ENCODE peak calls at places on chromosomes 2 and 18, in ten cellular contexts. B is neural crest cell; R is HT-29; M is tibial artery; Y is glutamatergic neuron; N is NCI-H1092 treated with DMSO at 0.1 percent for 48 hours; L is activated CD4-positive, alpha-beta T cell treated with anti-CD3 and anti-CD28 coated beads, Interleukin-2, amount 10 ng/mL, durations not matched to agents 7 days and 5 days; O is left ventricle myocardium inferior; S is MV-4-11; G is HTR-8/SVneo. C is an unnamed sample.

GRCh38 chr2:43293744-43294695 is 67.6 kb upstream of the ZFP36L2 start:
- DNase-seq in B (no peak), Y (no peak), N (no peak), R (peak; percentile 85), G (peak; percentile 92), L (peak; percentile 49), S (peak; percentile 98), M (peak; percentile 71), O (no peak), C (no peak)

GRCh38 chr2:209511637-209512036 is 87.8 kb downstream of the MAP2 start:
- DNase-seq in G (no peak), L (no peak), R (no peak), O (no peak), S (no peak), B (no peak), N (no peak), M (no peak), Y (no peak), C (no peak)

GRCh38 chr2:203706403-203706802 is at the start of gene CD28:
- DNase-seq in S (peak; percentile 85), M (peak; percentile 34), R (no peak), G (no peak), Y (no peak), B (no peak), L (peak; percentile 95), N (no peak), O (no peak), C (no peak)

GRCh38 chr2:169344736-169345506 is 17.4 kb downstream of the LRP2 start:
- DNase-seq in O (no peak), R (no peak), M (no peak), Y (no peak), L (no peak), B (no peak), G (no peak), N (no peak), S (no peak), C (no peak)

GRCh38 chr2:84879595-84880394 is 1.1 kb downstream of the TRABD2A start:
- DNase-seq in G (no peak), B (no peak), S (peak; percentile 63), M (no peak), Y (peak; percentile 39), N (no peak), R (no peak), L (peak; percentile 47), O (no peak), C (no peak)

GRCh38 chr2:162037028-162037795 is 36.8 kb downstream of the DPP4 start:
- DNase-seq in L (no peak), R (no peak), Y (no peak), N (no peak), S (no peak), B (no peak), O (no peak), M (no peak), G (no peak), C (no peak)

GRCh38 chr2:12073217-12073852 is 326.9 kb downstream of the LPIN1 start:
- DNase-seq in O (no peak), Y (no peak), L (no peak), M (no peak), B (no peak), S (no peak), G (no peak), N (no peak), R (no peak), C (no peak)

GRCh38 chr2:131039908-131040660 is 53.2 kb downstream of the FAM168B start:
- DNase-seq in N (no peak), Y (no peak), M (no peak), S (no peak), G (no peak), O (no peak), L (peak; percentile 43), B (no peak), R (no peak), C (no peak)

GRCh38 chr2:19649785-19650380 is 251.9 kb downstream of the TTC32 start:
- DNase-seq in G (peak; percentile 69), S (peak; percentile 6), L (no peak), R (no peak), O (no peak), M (peak; percentile 80), Y (no peak), B (no peak), N (no peak), C (no peak)

GRCh38 chr2:173680574-173680973 is 284.6 kb downstream of the SP3 start:
- DNase-seq in Y (no peak), B (no peak), O (no peak), M (no peak), N (no peak), R (no peak), G (no peak), L (no peak), S (no peak), C (no peak)

GRCh38 chr2:55010149-55010591 is 40.1 kb downstream of the RTN4 start:
- DNase-seq in R (peak; percentile 41), G (no peak), N (no peak), S (peak; percentile 70), B (no peak), L (peak; percentile 55), M (peak; percentile 61), O (no peak), Y (no peak), C (no peak)

GRCh38 chr2:30828586-30828985 is 21.3 kb upstream of the CAPN13 start:
- DNase-seq in O (no peak), L (no peak), N (no peak), B (no peak), M (no peak), Y (no peak), S (no peak), R (no peak), G (no peak), C (no peak)

GRCh38 chr2:41027095-41027494 is 575.2 kb upstream of the SLC8A1 start:
- DNase-seq in G (no peak), R (no peak), M (no peak), L (no peak), O (no peak), Y (no peak), S (no peak), N (no peak), B (no peak), C (no peak)

GRCh38 chr2:43169091-43169936 is 57.1 kb downstream of the ZFP36L2 start:
- DNase-seq in L (peak; percentile 31), N (no peak), R (peak; percentile 83), O (no peak), B (no peak), Y (no peak), S (peak; percentile 72), M (no peak), G (no peak), C (no peak)

GRCh38 chr2:151258121-151258520 is 3.5 kb downstream of the RBM43 start:
- DNase-seq in M (no peak), O (no peak), S (no peak), R (no peak), B (no peak), G (peak; percentile 41), N (no peak), Y (no peak), L (no peak), C (no peak)

GRCh38 chr2:193357508-193357907 is 1162.8 kb upstream of the TMEFF2 start:
- DNase-seq in M (no peak), N (no peak), L (no peak), S (no peak), B (no peak), O (no peak), G (no peak), R (no peak), Y (no peak), C (no peak)

GRCh38 chr18:12052866-12053265 is 40.8 kb upstream of the ANKRD62 start:
- DNase-seq in B (no peak), M (no peak), N (no peak), R (no peak), Y (no peak), S (no peak), G (no peak), L (no peak), O (no peak), C (no peak)

GRCh38 chr2:188884051-188884450 is 90.1 kb upstream of the COL3A1 start:
- DNase-seq in Y (no peak), R (no peak), B (no peak), S (no peak), N (no peak), G (no peak), M (no peak), L (no peak), O (no peak), C (no peak)

GRCh38 chr2:7530001-7530400 is 612.8 kb downstream of the RNF144A start:
- DNase-seq in R (no peak), O (no peak), M (no peak), B (no peak), G (no peak), N (no peak), S (no peak), L (no peak), Y (no peak), C (no peak)

GRCh38 chr2:88656690-88657089 is 29.4 kb upstream of the EIF2AK3 start:
- DNase-seq in O (no peak), Y (no peak), M (peak; percentile 73), S (no peak), R (no peak), N (no peak), G (no peak), B (no peak), L (no peak), C (no peak)

GRCh38 chr2:122206101-122206500 is 450.6 kb downstream of the TSN start:
- DNase-seq in L (no peak), N (no peak), G (no peak), O (no peak), R (no peak), S (no peak), M (no peak), B (no peak), Y (no peak), C (no peak)

GRCh38 chr2:157127249-157128012 is 130.1 kb upstream of the GALNT5 start:
- DNase-seq in N (no peak), Y (no peak), R (no peak), B (no peak), O (no peak), G (no peak), L (no peak), M (no peak), S (no peak), C (no peak)

GRCh38 chr2:200324362-200324761 is 17.9 kb downstream of the SPATS2L start:
- DNase-seq in G (no peak), L (no peak), S (no peak), R (no peak), B (no peak), O (no peak), M (no peak), N (no peak), Y (no peak), C (no peak)

GRCh38 chr2:220209093-220209492 is 581.7 kb downstream of the SLC4A3 start:
- DNase-seq in R (no peak), N (no peak), L (no peak), O (no peak), B (no peak), Y (no peak), G (no peak), S (no peak), M (no peak), C (no peak)

GRCh38 chr2:232377319-232377718 is 1.2 kb upstream of the ALPP start:
- DNase-seq in O (no peak), G (no peak), M (no peak), L (no peak), R (no peak), B (no peak), S (no peak), N (no peak), Y (no peak), C (no peak)

GRCh38 chr2:137842952-137843351 is 121.3 kb upstream of the HNMT start:
- DNase-seq in N (no peak), O (no peak), G (no peak), Y (no peak), S (no peak), B (no peak), L (no peak), R (no peak), M (no peak), C (no peak)

GRCh38 chr18:61900504-61901281 is 7.9 kb upstream of the RNF152 start:
- DNase-seq in G (no peak), Y (no peak), S (no peak), O (no peak), L (no peak), N (no peak), B (no peak), M (no peak), R (no peak), C (no peak)

GRCh38 chr18:58793361-58793760 is 71.3 kb upstream of the ZNF532 start:
- DNase-seq in R (no peak), S (peak; percentile 36), L (no peak), N (no peak), B (no peak), Y (no peak), G (no peak), M (no peak), O (no peak), C (no peak)

C was measured in endothelial cell.